ENCODE peak calls at places on chromosomes 7 and 10, in nine cellular contexts. A is psoas muscle, Y is astrocyte of the spinal cord, B is neural crest cell, R is ascending aorta, J is mucosa of descending colon, Q is fibroblast of lung, M is type B pancreatic cell, L is endodermal cell. E is an unnamed sample.

GRCh38 chr7:2811476-2812118 is 32.5 kb downstream of the GNA12 start:
- DNase-seq in A (peak; percentile 77), Y (no peak), B (no peak), R (no peak), J (no peak), Q (peak; percentile 50), M (no peak), L (peak; percentile 39), E (no peak)

GRCh38 chr10:96683710-96684109 is 36.6 kb downstream of the PIK3AP1 start:
- DNase-seq in A (no peak), Y (no peak), B (no peak), R (no peak), J (no peak), Q (no peak), M (no peak), L (no peak), E (no peak)

GRCh38 chr7:6649241-6649961 is 12.3 kb downstream of the ZNF316 start:
- DNase-seq in A (peak; percentile 47), Y (no peak), B (no peak), R (no peak), J (no peak), Q (no peak), M (no peak), L (peak; percentile 27), E (no peak)

GRCh38 chr10:113409147-113409546 is 143.7 kb upstream of the HABP2 start:
- DNase-seq in A (no peak), Y (no peak), B (no peak), R (no peak), J (no peak), Q (no peak), M (no peak), L (no peak), E (no peak)

GRCh38 chr10:94193466-94193924 is 169.2 kb downstream of the NOC3L start:
- DNase-seq in A (no peak), Y (peak; percentile 95), B (no peak), R (no peak), J (no peak), Q (peak; percentile 85), M (no peak), L (peak; percentile 64), E (peak; percentile 37)

GRCh38 chr7:98232276-98232585 is 19.8 kb downstream of the TECPR1 start:
- DNase-seq in A (no peak), Y (no peak), B (no peak), R (no peak), J (no peak), Q (no peak), M (no peak), L (no peak), E (no peak)

GRCh38 chr7:151745090-151745638 is 131.8 kb downstream of the PRKAG2 start:
- DNase-seq in A (peak; percentile 96), Y (peak; percentile 70), B (no peak), R (peak; percentile 85), J (peak; percentile 77), Q (peak; percentile 95), M (no peak), L (peak; percentile 48), E (peak; percentile 78)

GRCh38 chr7:151851782-151852181 is 25.1 kb downstream of the PRKAG2 start:
- DNase-seq in A (peak; percentile 65), Y (no peak), B (no peak), R (peak; percentile 25), J (peak; percentile 33), Q (no peak), M (no peak), L (no peak), E (no peak)

GRCh38 chr7:132783824-132784223 is 207.6 kb upstream of the PLXNA4 start:
- DNase-seq in A (no peak), Y (peak; percentile 92), B (no peak), R (no peak), J (no peak), Q (peak; percentile 85), M (no peak), L (no peak), E (peak; percentile 82)

GRCh38 chr7:151301471-151302462 is 39.8 kb upstream of the NUB1 start:
- DNase-seq in A (no peak), Y (no peak), B (no peak), R (no peak), J (no peak), Q (no peak), M (no peak), L (no peak), E (no peak)

GRCh38 chr7:17546206-17546998 is 247.9 kb downstream of the AHR start:
- DNase-seq in A (no peak), Y (peak; percentile 47), B (no peak), R (no peak), J (no peak), Q (peak; percentile 90), M (no peak), L (no peak), E (peak; percentile 35)

GRCh38 chr7:92882760-92883159 is 46.4 kb upstream of the CDK6 start:
- DNase-seq in A (no peak), Y (no peak), B (no peak), R (no peak), J (no peak), Q (no peak), M (no peak), L (no peak), E (no peak)

GRCh38 chr7:29255839-29256782 is 61.5 kb downstream of the CHN2 start:
- DNase-seq in A (no peak), Y (no peak), B (no peak), R (no peak), J (no peak), Q (no peak), M (no peak), L (no peak), E (no peak)

GRCh38 chr7:27953777-27954176 is 213.8 kb downstream of the TAX1BP1 start:
- DNase-seq in A (no peak), Y (no peak), B (no peak), R (no peak), J (no peak), Q (no peak), M (no peak), L (no peak), E (no peak)

GRCh38 chr7:102080371-102081243 is 206.1 kb upstream of the SH2B2 start:
- DNase-seq in A (no peak), Y (no peak), B (no peak), R (no peak), J (no peak), Q (no peak), M (no peak), L (peak; percentile 32), E (no peak)

GRCh38 chr10:6348091-6348862 is 145.5 kb downstream of the PFKFB3 start:
- DNase-seq in A (peak; percentile 77), Y (peak; percentile 33), B (no peak), R (peak; percentile 35), J (peak; percentile 42), Q (no peak), M (no peak), L (peak; percentile 57), E (peak; percentile 34)

GRCh38 chr7:16556359-16556758 is 29.7 kb downstream of the LRRC72 start:
- DNase-seq in A (no peak), Y (no peak), B (no peak), R (no peak), J (no peak), Q (no peak), M (no peak), L (no peak), E (no peak)

GRCh38 chr7:117411539-117411938 is 15.8 kb downstream of the ASZ1 start:
- DNase-seq in A (no peak), Y (no peak), B (no peak), R (no peak), J (no peak), Q (no peak), M (no peak), L (no peak), E (no peak)

GRCh38 chr7:48298779-48299178 is 127.5 kb downstream of the ABCA13 start:
- DNase-seq in A (no peak), Y (peak; percentile 56), B (no peak), R (no peak), J (no peak), Q (no peak), M (no peak), L (no peak), E (peak; percentile 77)

GRCh38 chr7:129644634-129645230 is 33.2 kb downstream of the NRF1 start:
- DNase-seq in A (no peak), Y (peak; percentile 64), B (no peak), R (no peak), J (no peak), Q (peak; percentile 78), M (no peak), L (no peak), E (peak; percentile 65)

GRCh38 chr7:9091282-9091681 is 657.9 kb downstream of the NXPH1 start:
- DNase-seq in A (no peak), Y (no peak), B (no peak), R (no peak), J (no peak), Q (no peak), M (no peak), L (no peak), E (no peak)
- TF ChIP-seq CTCF in A (no peak), Y (no peak), B (no peak), R (no peak), J (no peak), Q (no peak), M (no peak), L (peak; percentile 45), E (no peak)

DNA sequence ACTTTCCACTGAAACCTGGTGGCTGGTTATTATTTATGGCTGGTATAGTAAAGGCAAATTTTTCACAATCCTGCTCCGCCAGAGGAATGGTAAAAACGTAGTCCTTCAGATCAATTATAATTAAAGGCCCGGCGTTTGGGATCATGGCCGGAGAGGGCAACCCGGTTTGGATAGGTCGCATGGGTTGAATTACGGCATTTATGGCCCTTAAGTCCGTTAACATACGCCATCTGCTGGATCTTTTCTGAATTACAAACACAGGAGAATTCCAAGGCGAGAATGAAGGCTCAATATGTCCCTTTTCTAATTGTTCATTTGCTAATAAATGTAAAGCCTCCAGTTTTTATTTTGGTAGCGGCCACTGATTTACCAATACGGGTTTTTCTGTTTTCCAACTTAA is 11.3 kb upstream of the TAS2R3 start:
- DNase-seq in A (no peak), Y (no peak), B (no peak), R (no peak), J (no peak), Q (peak; percentile 3), M (no peak), L (no peak), E (no peak)
- TF ChIP-seq CTCF in A (no peak), Y (peak; percentile 29), B (peak; percentile 55), R (peak; percentile 11), J (no peak), Q (peak; percentile 35), M (peak; percentile 66), L (peak; percentile 71), E (peak; percentile 73)

GRCh38 chr10:69246581-69247312 is 26.6 kb downstream of the HKDC1 start:
- DNase-seq in A (no peak), Y (no peak), B (no peak), R (no peak), J (no peak), Q (no peak), M (no peak), L (no peak), E (no peak)
- TF ChIP-seq CTCF in A (no peak), Y (no peak), B (no peak), R (no peak), J (no peak), Q (no peak), M (no peak), L (no peak), E (no peak)

DNA sequence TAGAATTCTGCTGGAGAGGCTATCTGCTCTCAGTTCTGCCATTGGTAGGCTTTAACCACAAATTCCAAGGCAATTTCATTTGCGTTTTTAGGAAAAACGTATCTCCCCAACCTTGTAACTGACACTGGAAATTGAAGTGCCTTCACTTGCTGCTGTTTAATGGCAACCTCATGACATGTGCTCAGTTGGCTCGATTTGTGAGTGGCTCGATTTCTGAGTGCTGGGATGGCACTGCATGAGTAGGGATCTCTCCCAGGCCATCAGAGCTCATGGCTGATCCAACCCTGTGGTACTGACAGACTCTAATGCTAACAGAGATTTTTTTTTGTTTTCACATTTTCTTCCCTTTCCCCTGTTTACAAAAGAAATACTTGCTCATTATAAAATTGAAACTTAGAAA is 56.0 kb downstream of the SUFU start:
- DNase-seq in A (no peak), Y (no peak), B (no peak), R (no peak), J (no peak), Q (no peak), M (no peak), L (no peak), E (no peak)
- TF ChIP-seq CTCF in A (no peak), Y (no peak), B (no peak), R (no peak), J (no peak), Q (no peak), M (no peak), L (no peak), E (no peak)